ENCODE peak calls at places on chromosomes 3 and 15, in four cellular contexts. R is GM12878, H is HL-60, G is K562. B is an unnamed sample.

GRCh38 chr15:38084289-38084688 is 149.8 kb downstream of the TMCO5A start:
- DNase-seq in G (no peak), R (peak), H (peak), B (no peak)

GRCh38 chr3:195891431-195892104 is 16.8 kb downstream of the TNK2 start:
- DNase-seq in R (no peak), G (no peak), H (no peak), B (no peak)

GRCh38 chr3:45124379-45124778 is 21.8 kb downstream of the CDCP1 start:
- DNase-seq in H (no peak), R (no peak), G (no peak), B (no peak)

GRCh38 chr3:44892689-44893088 is 18.3 kb downstream of the TGM4 start:
- DNase-seq in G (no peak), H (no peak), R (no peak), B (no peak)

GRCh38 chr3:51942603-51943450 is 664 bp downstream of the PARP3 start:
- DNase-seq in G (peak), H (no peak), R (peak), B (peak)

GRCh38 chr15:78989701-78990248 is 44.9 kb upstream of the CTSH start:
- DNase-seq in H (no peak), G (no peak), R (no peak), B (no peak)

GRCh38 chr15:96165775-96166174 is 164.7 kb upstream of the NR2F2 start:
- DNase-seq in H (no peak), G (no peak), R (no peak), B (no peak)

GRCh38 chr15:72782993-72783562 is 480 bp downstream of the ADPGK start:
- DNase-seq in R (peak), H (peak), G (no peak), B (peak)

GRCh38 chr3:25854635-25855034 is 64.7 kb downstream of the OXSM start:
- DNase-seq in G (peak), H (no peak), R (no peak), B (no peak)

GRCh38 chr3:45582407-45582806 is 12.1 kb upstream of the LIMD1 start:
- DNase-seq in G (no peak), H (no peak), R (no peak), B (no peak)

GRCh38 chr3:30597131-30597768 is 9.2 kb upstream of the TGFBR2 start:
- DNase-seq in R (no peak), H (no peak), G (no peak), B (no peak)

GRCh38 chr3:151218136-151218535 is 15.1 kb upstream of the GPR171 start:
- DNase-seq in H (no peak), R (no peak), G (no peak), B (no peak)

GRCh38 chr3:149848238-149848637 is 35.2 kb downstream of the RNF13 start:
- DNase-seq in H (peak), R (no peak), G (no peak), B (no peak)

GRCh38 chr3:116517308-116517707 is 72.0 kb upstream of the LSAMP start:
- DNase-seq in H (no peak), R (no peak), G (peak), B (no peak)

GRCh38 chr3:87595798-87596197 is 319.4 kb upstream of the POU1F1 start:
- DNase-seq in H (no peak), R (no peak), G (no peak), B (no peak)

GRCh38 chr15:82999905-83000671 is 11.4 kb downstream of the C15orf40 start:
- DNase-seq in H (no peak), R (peak), G (peak), B (peak)

GRCh38 chr3:177427096-177427495 is 229.8 kb upstream of the TBL1XR1 start:
- DNase-seq in G (peak), H (no peak), R (peak), B (no peak)

GRCh38 chr3:136396916-136397315 is 146.8 kb downstream of the PCCB start:
- DNase-seq in H (no peak), G (no peak), R (no peak), B (no peak)
- TF ChIP-seq SPI1 in H (no peak), G (no peak), R (no peak), B (no peak)

GRCh38 chr3:50156549-50156948 is 1.4 kb downstream of the SEMA3F start:
- DNase-seq in H (no peak), G (no peak), R (no peak), B (no peak)

GRCh38 chr3:50155491-50155878 is 361 bp downstream of the SEMA3F start:
- DNase-seq in G (no peak), H (no peak), R (no peak), B (no peak)

GRCh38 chr3:50157821-50158556 is 2.9 kb downstream of the SEMA3F start:
- DNase-seq in G (peak), H (no peak), R (no peak), B (no peak)

GRCh38 chr3:50155891-50156290 is 767 bp downstream of the SEMA3F start:
- DNase-seq in H (no peak), R (no peak), G (no peak), B (no peak)

DNA sequence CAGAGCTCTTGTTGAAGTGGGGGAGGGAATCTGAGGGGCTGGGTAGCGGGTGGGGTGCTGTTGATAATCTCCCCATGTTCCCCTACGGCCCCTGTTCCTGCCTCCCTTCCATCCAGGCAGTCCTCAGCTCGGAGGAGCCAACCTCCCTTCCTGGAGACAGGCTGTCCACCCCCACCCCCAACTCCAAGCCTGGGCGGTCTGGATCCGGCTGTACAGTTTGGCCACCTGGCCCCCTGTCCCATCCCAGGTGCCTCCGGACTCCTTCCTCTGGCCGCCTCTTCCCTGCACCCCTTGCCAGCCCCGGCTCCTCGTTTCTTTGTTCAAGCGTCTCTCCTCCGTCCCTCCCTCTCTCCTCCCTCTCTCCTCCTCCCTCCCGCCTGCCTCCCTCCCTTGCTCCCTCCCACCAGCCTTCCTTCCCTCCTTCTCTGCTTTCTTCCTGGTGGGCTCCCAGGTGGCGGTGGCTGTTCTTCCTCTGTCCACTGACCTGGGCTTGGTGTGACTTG is 1.9 kb downstream of the SEMA3F start:
- DNase-seq in R (no peak), H (no peak), G (peak), B (no peak)
- TF ChIP-seq POLR2AphosphoS5 in R (no peak), H (no peak), G (no peak), B (no peak)

GRCh38 chr15:70383856-70384255 is 286.1 kb upstream of the TLE3 start:
- DNase-seq in H (no peak), G (no peak), R (no peak), B (no peak)

GRCh38 chr15:70385711-70386110 is 288.0 kb upstream of the TLE3 start:
- DNase-seq in G (no peak), R (no peak), H (no peak), B (no peak)

GRCh38 chr15:70387086-70387485 is 289.4 kb upstream of the TLE3 start:
- DNase-seq in R (no peak), G (no peak), H (no peak), B (no peak)

GRCh38 chr15:70382762-70383458 is 285.2 kb upstream of the TLE3 start:
- DNase-seq in R (no peak), H (no peak), G (no peak), B (no peak)

DNA sequence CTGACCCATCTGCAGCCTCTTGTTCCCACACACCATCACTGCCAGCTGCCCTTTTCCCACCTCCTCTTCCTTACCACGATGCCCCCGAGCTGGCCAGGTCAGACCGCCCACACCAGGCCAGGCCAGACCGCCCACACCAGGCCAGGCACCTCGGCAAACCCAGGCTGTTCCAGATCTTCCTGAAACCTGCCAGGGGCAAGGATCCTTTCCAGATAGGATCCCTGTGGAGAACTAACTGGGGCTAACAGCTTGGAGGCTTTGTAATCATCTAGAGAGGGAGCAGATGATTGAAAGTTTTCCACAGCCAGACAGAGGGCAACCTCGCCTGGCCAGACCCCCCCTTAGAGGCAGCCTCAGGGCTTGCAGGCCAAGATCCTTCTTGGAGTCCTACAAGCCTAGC is 287.3 kb upstream of the TLE3 start:
- DNase-seq in R (no peak), G (no peak), H (no peak), B (no peak)
- TF ChIP-seq SPI1 in R (no peak), G (no peak), H (no peak), B (no peak)

GRCh38 chr3:58062469-58062868 is 54.2 kb downstream of the FLNB start:
- DNase-seq in G (peak), R (no peak), H (no peak), B (no peak)

GRCh38 chr3:58058654-58059263 is 50.5 kb downstream of the FLNB start:
- DNase-seq in H (no peak), G (no peak), R (no peak), B (no peak)

GRCh38 chr3:58063424-58063823 is 55.2 kb downstream of the FLNB start:
- DNase-seq in H (no peak), G (peak), R (no peak), B (no peak)

GRCh38 chr3:58063022-58063421 is 54.8 kb downstream of the FLNB start:
- DNase-seq in H (no peak), G (no peak), R (no peak), B (no peak)

GRCh38 chr3:58059349-58060321 is 51.4 kb downstream of the FLNB start:
- DNase-seq in H (no peak), G (peak), R (no peak), B (no peak)
- TF ChIP-seq POLR2AphosphoS5 in H (no peak), G (peak), R (no peak), B (no peak)

DNA sequence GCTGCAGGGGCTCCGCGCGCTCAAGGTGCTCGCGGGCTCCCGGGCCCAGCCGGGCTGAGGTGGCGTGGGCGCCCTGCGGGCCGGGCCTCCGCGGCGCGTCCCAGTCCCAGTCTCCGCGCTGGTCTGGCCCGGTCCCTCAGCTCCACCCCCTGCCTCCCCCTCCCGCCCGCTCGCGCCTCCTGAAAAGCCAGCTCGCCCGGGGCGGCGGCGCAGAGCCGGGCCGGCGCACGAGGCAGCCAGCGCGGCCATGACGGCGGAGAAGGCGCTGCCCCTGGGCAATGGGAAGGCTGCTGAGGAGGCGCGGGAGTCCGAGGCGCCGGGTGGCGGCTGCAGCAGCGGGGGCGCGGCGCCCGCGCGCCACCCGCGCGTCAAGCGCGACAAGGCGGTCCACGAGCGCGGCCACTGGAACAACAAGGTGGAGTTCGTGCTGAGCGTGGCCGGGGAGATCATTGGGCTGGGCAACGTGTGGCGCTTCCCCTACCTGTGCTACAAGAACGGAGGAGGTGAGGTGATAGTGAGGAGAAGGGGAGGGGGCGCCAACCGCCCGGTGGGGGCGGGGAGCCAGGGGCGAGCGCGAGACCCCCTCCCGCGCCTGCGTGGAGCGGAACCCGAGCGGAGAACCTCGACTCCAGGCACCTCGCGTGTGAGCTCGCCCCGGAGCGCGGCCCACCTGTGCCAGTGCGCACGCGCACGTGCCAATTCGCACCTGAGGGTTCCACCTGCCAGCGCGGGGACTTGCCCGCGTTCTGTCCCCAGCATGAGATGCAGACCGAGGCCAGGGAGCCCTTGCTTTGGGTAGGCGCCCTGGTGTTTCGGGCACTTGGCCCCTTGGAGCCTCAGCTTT is at the start of gene SLC6A11:
- DNase-seq in R (no peak), G (no peak), H (no peak), B (no peak)
- TF ChIP-seq SPI1 in R (no peak), G (no peak), H (no peak), B (no peak)

GRCh38 chr3:33173672-33174071 is 44.9 kb downstream of the SUSD5 start:
- DNase-seq in R (no peak), G (no peak), H (no peak), B (no peak)

GRCh38 chr3:33173103-33173502 is 45.5 kb downstream of the SUSD5 start:
- DNase-seq in G (no peak), R (no peak), H (no peak), B (no peak)

GRCh38 chr3:33170531-33170930 is 48.1 kb downstream of the SUSD5 start:
- DNase-seq in H (no peak), G (no peak), R (no peak), B (no peak)

GRCh38 chr3:33174095-33174494 is 44.5 kb downstream of the SUSD5 start:
- DNase-seq in G (no peak), H (no peak), R (no peak), B (no peak)

DNA sequence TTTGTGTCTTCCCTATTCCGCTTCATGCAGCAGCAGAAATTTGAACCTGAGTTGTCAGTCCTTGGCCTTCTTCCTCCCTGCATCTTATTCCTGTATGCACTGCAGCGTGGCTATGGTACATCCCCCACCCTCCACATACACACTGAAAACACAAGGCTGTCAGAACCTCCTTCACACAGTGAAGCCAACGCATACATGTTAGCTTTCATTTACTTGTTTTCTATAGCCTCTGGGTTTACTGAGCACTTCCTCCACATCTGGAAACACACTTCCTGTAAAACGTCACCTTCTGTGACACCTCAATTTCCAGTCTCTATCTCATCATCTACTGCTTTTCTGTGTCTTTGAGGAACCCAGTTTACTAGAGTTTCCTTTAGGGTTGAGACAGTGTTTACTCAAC is 47.0 kb downstream of the SUSD5 start:
- DNase-seq in G (no peak), H (no peak), R (no peak), B (no peak)
- TF ChIP-seq POLR2AphosphoS5 in G (no peak), H (no peak), R (no peak), B (no peak)

B was measured in GM12891.